ENCODE peak calls at places on chromosomes 13 and 19, in six cellular contexts. M, G, E, T, L and S are unnamed samples.

GRCh38 chr13:114112231-114112825 is 20.1 kb downstream of the RASA3 start:
- DNase-seq in M (no peak), G (no peak), E (no peak), T (no peak), L (no peak), S (no peak)

GRCh38 chr19:49413348-49413747 is 9.9 kb downstream of the PTH2 start:
- DNase-seq in M (no peak), G (no peak), E (no peak), T (no peak), L (no peak), S (peak; percentile 44)

GRCh38 chr19:45528149-45528743 is 21.0 kb downstream of the VASP start:
- DNase-seq in M (peak; percentile 62), G (no peak), E (no peak), T (no peak), L (no peak), S (no peak)

GRCh38 chr13:27182844-27183497 is 11.4 kb upstream of the USP12 start:
- DNase-seq in M (peak; percentile 58), G (peak; percentile 89), E (no peak), T (peak; percentile 46), L (peak; percentile 67), S (peak; percentile 42)

GRCh38 chr19:34176581-34176980 is 4.3 kb downstream of the LSM14A start:
- DNase-seq in M (no peak), G (no peak), E (no peak), T (no peak), L (no peak), S (no peak)

GRCh38 chr19:4322942-4323665 is 15.5 kb downstream of the STAP2 start:
- DNase-seq in M (no peak), G (no peak), E (no peak), T (no peak), L (no peak), S (no peak)

GRCh38 chr19:51370230-51370629 is 1.4 kb upstream of the CLDND2 start:
- DNase-seq in M (no peak), G (no peak), E (no peak), T (no peak), L (no peak), S (no peak)

GRCh38 chr19:38543807-38544568 is 73.8 kb downstream of the MAP4K1 start:
- DNase-seq in M (peak; percentile 98), G (peak; percentile 78), E (peak; percentile 64), T (peak; percentile 98), L (peak; percentile 79), S (peak; percentile 74)

GRCh38 chr13:65656740-65657329 is 1573.3 kb downstream of the PCDH9 start:
- DNase-seq in M (no peak), G (peak; percentile 30), E (no peak), T (peak; percentile 0), L (no peak), S (peak; percentile 12)

GRCh38 chr19:53808710-53809125 is 15.4 kb downstream of the NLRP12 start:
- DNase-seq in M (peak; percentile 1), G (peak; percentile 47), E (no peak), T (peak; percentile 52), L (peak; percentile 68), S (peak; percentile 73)

GRCh38 chr13:49791214-49791752 is 1.2 kb downstream of the KPNA3 start:
- DNase-seq in M (no peak), G (peak; percentile 58), E (peak; percentile 40), T (no peak), L (peak; percentile 84), S (peak; percentile 77)

GRCh38 chr13:22002893-22003292 is 332.0 kb downstream of the FGF9 start:
- DNase-seq in M (no peak), G (no peak), E (no peak), T (no peak), L (no peak), S (no peak)

GRCh38 chr13:57682128-57682716 is 50.7 kb downstream of the PCDH17 start:
- DNase-seq in M (no peak), G (no peak), E (no peak), T (no peak), L (no peak), S (no peak)

GRCh38 chr19:32830231-32831014 is 39.1 kb downstream of the SLC7A9 start:
- DNase-seq in M (no peak), G (no peak), E (no peak), T (no peak), L (no peak), S (no peak)

GRCh38 chr19:54164369-54165068 is 5.0 kb upstream of the LENG1 start:
- DNase-seq in M (peak; percentile 92), G (peak; percentile 84), E (no peak), T (peak; percentile 77), L (no peak), S (no peak)

GRCh38 chr13:47904239-47904638 is 96.8 kb downstream of the SUCLA2 start:
- DNase-seq in M (peak; percentile 18), G (no peak), E (no peak), T (no peak), L (no peak), S (peak; percentile 59)

GRCh38 chr19:1360126-1360817 is 23.4 kb upstream of the NDUFS7 start:
- DNase-seq in M (no peak), G (no peak), E (no peak), T (no peak), L (no peak), S (no peak)

GRCh38 chr13:41411536-41411935 is 45.8 kb upstream of the RGCC start:
- DNase-seq in M (no peak), G (peak; percentile 32), E (no peak), T (no peak), L (peak; percentile 62), S (peak; percentile 52)

DNA sequence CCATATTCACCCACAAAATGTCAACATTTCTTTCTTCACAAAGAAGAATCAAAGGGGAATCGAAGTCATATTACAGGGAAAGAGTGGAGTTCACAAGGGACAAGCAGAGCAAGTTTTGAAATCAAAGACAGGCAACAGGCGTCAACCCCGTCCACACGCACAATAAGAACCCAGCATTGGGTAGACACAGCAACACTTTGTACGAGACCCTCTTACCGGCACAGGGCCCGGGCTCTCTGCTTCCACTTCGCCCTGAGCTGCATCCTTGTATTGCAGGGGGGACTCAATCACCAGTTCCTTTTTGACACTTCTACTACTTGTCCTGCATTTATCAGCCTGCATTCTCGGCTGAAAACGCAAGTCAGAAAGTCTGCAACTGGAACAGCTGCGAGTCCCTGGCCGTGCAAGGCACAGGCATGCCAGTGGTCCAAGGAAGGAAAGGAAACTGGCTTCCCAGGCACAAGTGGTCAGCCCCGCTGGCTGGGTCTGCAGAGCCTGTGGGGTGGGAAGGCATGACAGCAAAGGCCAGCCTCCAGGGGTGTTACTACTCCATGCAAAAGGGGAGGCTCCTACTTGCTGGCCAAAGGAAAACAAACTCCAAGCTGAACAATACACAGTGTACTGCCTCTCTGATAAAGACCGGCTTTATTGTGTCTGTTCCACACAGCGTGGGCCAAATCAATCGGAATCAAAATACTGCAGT is at the start of gene DOCK9:
- DNase-seq in M (no peak), G (peak; percentile 89), E (no peak), T (no peak), L (no peak), S (no peak)
- H3K4me3 ChIP-seq in M (no peak within 1 kb of the TSS), G (peak within 1 kb of the TSS; percentile 47), E (no peak within 1 kb of the TSS), T (no peak within 1 kb of the TSS), L (no peak within 1 kb of the TSS), S (no peak within 1 kb of the TSS)

GRCh38 chr13:23765531-23765930 is 123.7 kb downstream of the MIPEP start:
- DNase-seq in M (no peak), G (no peak), E (no peak), T (no peak), L (no peak), S (no peak)
- TF ChIP-seq MAX in M (no peak), G (no peak), E (no peak), T (no peak), L (no peak), S (no peak)

DNA sequence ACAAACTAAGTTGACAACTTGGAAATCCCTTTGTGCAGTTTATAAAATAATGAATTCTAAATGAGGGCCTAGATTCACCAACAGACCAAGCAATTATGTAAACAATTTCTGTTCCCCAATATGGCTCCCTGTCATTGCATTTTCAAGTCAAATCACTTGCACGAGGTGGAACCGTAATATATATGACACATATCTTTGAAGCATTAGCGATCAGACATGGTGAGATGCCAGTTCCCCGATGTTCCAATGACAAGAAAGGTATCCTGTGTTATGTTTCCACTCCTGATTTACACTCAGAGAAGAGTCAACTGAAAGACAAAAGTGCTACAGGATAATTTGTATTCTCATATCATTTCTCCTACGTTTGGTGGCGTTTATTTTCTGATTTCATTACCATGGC is 108.5 kb upstream of the TDRD3 start:
- DNase-seq in M (no peak), G (no peak), E (no peak), T (no peak), L (no peak), S (no peak)
- TF ChIP-seq MYC in M (no peak), G (no peak), E (no peak), T (no peak), L (no peak), S (no peak)

GRCh38 chr19:17079710-17080440 is 4.3 kb downstream of the MYO9B start:
- DNase-seq in M (no peak), G (peak; percentile 87), E (peak; percentile 84), T (peak; percentile 83), L (peak; percentile 85), S (no peak)
- H3K4me3 ChIP-seq in M (no peak overlapping the region), G (peak overlapping the region; percentile 15), E (peak overlapping the region; percentile 93), T (peak overlapping the region; percentile 29), L (peak overlapping the region; percentile 53), S (no peak overlapping the region)

GRCh38 chr13:98325724-98326123 is 148.7 kb upstream of the RNF113B start:
- DNase-seq in M (no peak), G (no peak), E (no peak), T (no peak), L (no peak), S (no peak)

GRCh38 chr13:98324105-98324504 is 147.0 kb upstream of the RNF113B start:
- DNase-seq in M (no peak), G (peak; percentile 12), E (no peak), T (no peak), L (no peak), S (no peak)

GRCh38 chr13:98326274-98326673 is 149.2 kb upstream of the RNF113B start:
- DNase-seq in M (no peak), G (no peak), E (no peak), T (no peak), L (no peak), S (no peak)

GRCh38 chr13:98328511-98328910 is 151.4 kb upstream of the RNF113B start:
- DNase-seq in M (no peak), G (no peak), E (no peak), T (no peak), L (no peak), S (no peak)

GRCh38 chr13:98327326-98328314 is 150.6 kb upstream of the RNF113B start:
- DNase-seq in M (no peak), G (no peak), E (no peak), T (no peak), L (peak; percentile 88), S (no peak)
- TF ChIP-seq MAX in M (no peak), G (no peak), E (no peak), T (no peak), L (no peak), S (no peak)

GRCh38 chr19:18392417-18392816 is 5.0 kb downstream of the LRRC25 start:
- DNase-seq in M (peak; percentile 65), G (peak; percentile 49), E (no peak), T (no peak), L (no peak), S (peak; percentile 82)
- TF ChIP-seq MYC in M (peak; percentile 13), G (no peak), E (no peak), T (no peak), L (no peak), S (no peak)